ENCODE peak calls at places on chromosomes 11 and 22, in six cellular contexts. L is Karpas-422; S is left ventricle myocardium inferior; O is ovary; M is CD4-positive, CD25-positive, alpha-beta regulatory T cell; A is A549. Y is an unnamed sample.

GRCh38 chr22:46578824-46579561 is 41.2 kb upstream of the GRAMD4 start:
- DNase-seq in L (no peak), S (peak), O (no peak), M (no peak), A (no peak), Y (peak)

GRCh38 chr11:62896049-62896448 is 15.4 kb downstream of the SLC3A2 start:
- DNase-seq in L (no peak), S (no peak), O (no peak), M (no peak), A (no peak), Y (no peak)

GRCh38 chr11:60872124-60872951 is 5.0 kb downstream of the ZP1 start:
- DNase-seq in L (no peak), S (peak), O (peak), M (no peak), A (no peak), Y (peak)

GRCh38 chr11:65558002-65558784 is at the start of gene LTBP3:
- DNase-seq in L (peak), S (peak), O (peak), M (peak), A (peak), Y (peak)

GRCh38 chr11:83272627-83273026 is 13.5 kb downstream of the CCDC90B start:
- DNase-seq in L (no peak), S (no peak), O (no peak), M (no peak), A (no peak), Y (no peak)

GRCh38 chr11:63829823-63830489 is 9.0 kb upstream of the MARK2 start:
- DNase-seq in L (peak), S (no peak), O (no peak), M (no peak), A (no peak), Y (no peak)

GRCh38 chr11:78231962-78232459 is 43.3 kb downstream of the USP35 start:
- DNase-seq in L (no peak), S (no peak), O (no peak), M (no peak), A (no peak), Y (no peak)

GRCh38 chr22:46528121-46528610 is 9.3 kb downstream of the CELSR1 start:
- DNase-seq in L (no peak), S (no peak), O (no peak), M (no peak), A (peak), Y (no peak)

GRCh38 chr11:119371778-119372182 is 9.7 kb downstream of the USP2 start:
- DNase-seq in L (peak), S (no peak), O (no peak), M (no peak), A (no peak), Y (peak)

GRCh38 chr11:95088946-95089619 is 563 bp upstream of the ENDOD1 start:
- DNase-seq in L (no peak), S (no peak), O (no peak), M (no peak), A (no peak), Y (no peak)

GRCh38 chr11:72668645-72669347 is 5.4 kb downstream of the PDE2A start:
- DNase-seq in L (no peak), S (no peak), O (no peak), M (no peak), A (no peak), Y (no peak)

GRCh38 chr11:28072321-28072720 is 35.6 kb downstream of the KIF18A start:
- DNase-seq in L (no peak), S (no peak), O (no peak), M (no peak), A (no peak), Y (no peak)

GRCh38 chr22:31496735-31497146 is 405 bp downstream of the SFI1 start:
- DNase-seq in L (peak), S (no peak), O (peak), M (no peak), A (no peak), Y (peak)

GRCh38 chr22:35839811-35840739 is 122.4 kb downstream of the APOL5 start:
- DNase-seq in L (peak), S (peak), O (peak), M (no peak), A (peak), Y (peak)

GRCh38 chr22:24965822-24966626 is 13.5 kb downstream of the KIAA1671 start:
- DNase-seq in L (no peak), S (no peak), O (peak), M (no peak), A (no peak), Y (peak)

GRCh38 chr11:78318733-78319132 is 98.9 kb downstream of the GAB2 start:
- DNase-seq in L (no peak), S (no peak), O (no peak), M (no peak), A (no peak), Y (no peak)

GRCh38 chr11:111762981-111763643 is 3.1 kb downstream of the PPP2R1B start:
- DNase-seq in L (peak), S (no peak), O (no peak), M (no peak), A (no peak), Y (no peak)

GRCh38 chr11:95364324-95365295 is 133.6 kb upstream of the SESN3 start:
- DNase-seq in L (no peak), S (no peak), O (no peak), M (no peak), A (peak), Y (no peak)

GRCh38 chr11:62645934-62646824 is at the start of gene GANAB:
- DNase-seq in L (peak), S (peak), O (peak), M (peak), A (peak), Y (peak)

GRCh38 chr22:42702675-42703074 is 18.0 kb downstream of the A4GALT start:
- DNase-seq in L (no peak), S (no peak), O (no peak), M (no peak), A (no peak), Y (no peak)

GRCh38 chr22:38170469-38170868 is 11.2 kb downstream of the PLA2G6 start:
- DNase-seq in L (no peak), S (no peak), O (no peak), M (no peak), A (no peak), Y (no peak)

GRCh38 chr22:38609371-38609770 is 39.4 kb upstream of the DMC1 start:
- DNase-seq in L (no peak), S (no peak), O (no peak), M (no peak), A (no peak), Y (no peak)

GRCh38 chr11:114088836-114089235 is 29.3 kb downstream of the ZBTB16 start:
- DNase-seq in L (no peak), S (no peak), O (no peak), M (no peak), A (no peak), Y (no peak)

GRCh38 chr22:37623075-37624016 is 14.7 kb downstream of the GGA1 start:
- DNase-seq in L (peak), S (peak), O (peak), M (peak), A (peak), Y (peak)

GRCh38 chr11:134074346-134074745 is 5.5 kb downstream of the JAM3 start:
- DNase-seq in L (no peak), S (no peak), O (no peak), M (no peak), A (no peak), Y (no peak)

GRCh38 chr11:101944896-101945295 is 28.6 kb upstream of the ANGPTL5 start:
- DNase-seq in L (no peak), S (no peak), O (no peak), M (no peak), A (no peak), Y (no peak)

GRCh38 chr11:70091651-70092050 is 13.5 kb downstream of the ANO1 start:
- DNase-seq in L (no peak), S (no peak), O (no peak), M (no peak), A (no peak), Y (no peak)

GRCh38 chr11:77130763-77131513 is 2.9 kb downstream of the MYO7A start:
- DNase-seq in L (no peak), S (peak), O (peak), M (no peak), A (no peak), Y (no peak)

GRCh38 chr11:9230291-9230690 is 34.9 kb downstream of the DENND5A start:
- DNase-seq in L (no peak), S (no peak), O (no peak), M (no peak), A (no peak), Y (no peak)

GRCh38 chr11:94132152-94132558 is 3.5 kb downstream of the PANX1 start:
- DNase-seq in L (no peak), S (no peak), O (peak), M (no peak), A (no peak), Y (no peak)

GRCh38 chr22:37370306-37370979 is 56.8 kb downstream of the ELFN2 start:
- DNase-seq in L (peak), S (peak), O (no peak), M (no peak), A (no peak), Y (peak)

GRCh38 chr11:124799384-124800225 is 601 bp downstream of the MSANTD2 start:
- DNase-seq in L (peak), S (peak), O (peak), M (peak), A (no peak), Y (peak)

GRCh38 chr11:100939581-100939980 is 190.0 kb downstream of the PGR start:
- DNase-seq in L (no peak), S (no peak), O (no peak), M (no peak), A (no peak), Y (no peak)

GRCh38 chr11:125448136-125448535 is 47.9 kb downstream of the FEZ1 start:
- DNase-seq in L (no peak), S (no peak), O (no peak), M (no peak), A (no peak), Y (no peak)

GRCh38 chr11:1370186-1371025 is 19.3 kb upstream of the BRSK2 start:
- DNase-seq in L (no peak), S (no peak), O (no peak), M (no peak), A (no peak), Y (no peak)

GRCh38 chr11:1371377-1371776 is 18.4 kb upstream of the BRSK2 start:
- DNase-seq in L (no peak), S (no peak), O (no peak), M (no peak), A (no peak), Y (no peak)

GRCh38 chr11:1371836-1372465 is 17.8 kb upstream of the BRSK2 start:
- DNase-seq in L (no peak), S (no peak), O (no peak), M (no peak), A (no peak), Y (no peak)

GRCh38 chr11:1369371-1370005 is 20.2 kb upstream of the BRSK2 start:
- DNase-seq in L (no peak), S (no peak), O (no peak), M (no peak), A (no peak), Y (no peak)

GRCh38 chr11:1371026-1371325 is 18.8 kb upstream of the BRSK2 start:
- DNase-seq in L (no peak), S (no peak), O (no peak), M (no peak), A (no peak), Y (no peak)
- H3K27ac ChIP-seq in L (no peak), S (no peak), O (no peak), M (no peak), A (no peak), Y (no peak)

GRCh38 chr11:45658292-45658991 is 7.0 kb downstream of the CHST1 start:
- DNase-seq in L (no peak), S (peak), O (peak), M (no peak), A (no peak), Y (peak)
- H3K27ac ChIP-seq in L (no peak), S (peak), O (peak), M (no peak), A (no peak), Y (peak)

GRCh38 chr22:50444663-50445062 is 30.2 kb downstream of the SBF1 start:
- DNase-seq in L (peak), S (no peak), O (peak), M (no peak), A (no peak), Y (no peak)

GRCh38 chr22:50445880-50446707 is 28.7 kb downstream of the SBF1 start:
- DNase-seq in L (no peak), S (no peak), O (no peak), M (no peak), A (no peak), Y (no peak)

GRCh38 chr22:50443202-50443601 is 31.6 kb downstream of the SBF1 start:
- DNase-seq in L (no peak), S (no peak), O (peak), M (no peak), A (no peak), Y (no peak)

GRCh38 chr22:50445071-50445879 is 29.6 kb downstream of the SBF1 start:
- DNase-seq in L (peak), S (no peak), O (no peak), M (no peak), A (no peak), Y (no peak)

DNA sequence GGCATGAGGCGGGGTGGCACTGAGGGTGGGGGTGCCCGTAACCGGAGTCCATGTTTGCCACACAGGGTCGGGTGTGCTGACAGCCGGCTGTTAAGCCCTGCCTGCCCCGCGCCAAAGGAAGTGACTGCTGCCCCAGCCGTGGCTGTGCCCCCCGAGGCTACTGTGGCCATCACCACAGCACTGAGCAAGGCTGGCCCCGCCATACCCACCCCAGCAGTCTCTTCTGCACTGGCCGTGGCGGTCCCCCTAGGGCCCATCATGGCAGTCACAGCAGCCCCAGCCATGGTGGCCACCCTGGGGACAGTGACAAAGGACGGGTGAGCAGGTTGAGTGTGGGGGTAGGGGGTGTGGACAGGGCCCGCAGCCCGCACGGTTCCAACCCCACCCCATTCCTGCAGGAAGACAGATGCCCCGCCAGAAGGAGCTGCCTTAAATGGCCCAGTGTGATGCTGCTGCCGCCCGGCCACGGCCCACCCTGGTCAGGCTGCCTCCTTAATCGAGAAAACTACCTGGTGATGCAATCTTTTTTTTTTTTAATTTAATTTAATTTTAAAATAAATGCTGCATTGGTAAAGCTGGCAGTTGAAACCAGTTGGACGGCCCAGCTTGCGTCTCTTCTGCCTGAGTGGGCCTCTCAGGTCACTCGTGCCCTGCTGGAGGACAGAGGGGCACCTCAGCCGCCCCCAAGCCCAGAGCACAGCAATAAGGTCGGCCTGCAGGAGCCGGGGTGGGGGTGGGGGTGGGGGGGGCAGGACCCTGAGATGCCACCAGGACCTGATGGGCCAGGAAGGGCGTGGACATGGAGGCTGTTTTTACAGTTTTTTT is 30.8 kb downstream of the SBF1 start:
- DNase-seq in L (no peak), S (no peak), O (no peak), M (no peak), A (no peak), Y (no peak)
- H3K27ac ChIP-seq in L (no peak), S (no peak), O (peak), M (peak), A (no peak), Y (peak)

GRCh38 chr11:44596541-44597276 is 31.2 kb downstream of the CD82 start:
- DNase-seq in L (no peak), S (no peak), O (no peak), M (peak), A (no peak), Y (no peak)
- H3K27ac ChIP-seq in L (peak), S (peak), O (peak), M (peak), A (no peak), Y (peak)

GRCh38 chr11:35304900-35305299 is 114.5 kb downstream of the SLC1A2 start:
- DNase-seq in L (no peak), S (no peak), O (no peak), M (no peak), A (no peak), Y (no peak)
- H3K27ac ChIP-seq in L (no peak), S (no peak), O (no peak), M (no peak), A (peak), Y (peak)

DNA sequence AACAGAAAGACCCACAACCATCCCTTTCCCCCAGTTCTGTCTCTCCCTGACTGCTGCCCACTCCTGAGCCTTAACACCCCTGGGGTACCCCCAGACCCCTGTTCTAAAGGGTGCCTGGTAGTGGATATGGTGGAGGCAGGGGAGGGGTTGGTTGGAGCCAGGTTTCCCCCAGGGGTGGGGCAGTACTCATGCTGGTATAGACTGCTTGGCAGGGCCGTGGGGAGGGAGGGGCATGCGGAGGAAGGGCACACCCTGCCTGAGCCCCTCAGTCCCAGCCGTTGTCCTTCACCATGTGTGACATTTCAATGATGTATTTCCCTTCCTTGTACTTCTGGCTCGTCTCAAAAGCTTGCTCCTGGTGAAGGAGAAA is 4.0 kb downstream of the YPEL4 start:
- DNase-seq in L (no peak), S (no peak), O (peak), M (no peak), A (no peak), Y (no peak)
- H3K27ac ChIP-seq in L (no peak), S (peak), O (peak), M (no peak), A (no peak), Y (peak)

GRCh38 chr22:20814221-20814808 is 40.4 kb downstream of the SERPIND1 start:
- DNase-seq in L (no peak), S (no peak), O (no peak), M (no peak), A (no peak), Y (no peak)
- H3K27ac ChIP-seq in L (no peak), S (no peak), O (no peak), M (no peak), A (no peak), Y (no peak)

Y was measured in upper lobe of right lung.